ENCODE peak calls at places on chromosomes 3 and 15, in seven cellular contexts. J is lower lobe of right lung, R is prostate gland, A is tibial artery, E is upper lobe of left lung, D is heart right ventricle, I is cardiac muscle cell. S is an unnamed sample.

GRCh38 chr3:11603628-11604027 is 40.1 kb downstream of the VGLL4 start:
- DNase-seq in J (no peak), R (no peak), A (peak; percentile 88), E (no peak), D (peak; percentile 61), I (peak; percentile 92), S (no peak)

GRCh38 chr3:188047536-188047935 is 106.4 kb upstream of the LPP start:
- DNase-seq in J (no peak), R (no peak), A (no peak), E (no peak), D (no peak), I (no peak), S (no peak)

GRCh38 chr15:69265347-69265955 is 33.3 kb upstream of the PAQR5 start:
- DNase-seq in J (no peak), R (no peak), A (no peak), E (no peak), D (no peak), I (peak; percentile 49), S (no peak)

GRCh38 chr3:172287811-172288477 is 160.3 kb downstream of the GHSR start:
- DNase-seq in J (no peak), R (no peak), A (no peak), E (no peak), D (no peak), I (no peak), S (no peak)

GRCh38 chr15:45522179-45522930 is at the start of gene SLC30A4:
- DNase-seq in J (peak; percentile 75), R (peak; percentile 82), A (peak; percentile 54), E (peak; percentile 95), D (peak; percentile 54), I (peak; percentile 78), S (peak; percentile 39)

GRCh38 chr3:115912372-115912771 is 289.1 kb downstream of the GAP43 start:
- DNase-seq in J (no peak), R (no peak), A (peak; percentile 27), E (no peak), D (peak; percentile 7), I (peak; percentile 43), S (no peak)

GRCh38 chr3:53545365-53546031 is 51.1 kb downstream of the CACNA1D start:
- DNase-seq in J (no peak), R (no peak), A (no peak), E (no peak), D (no peak), I (no peak), S (no peak)

GRCh38 chr15:100256985-100257650 is 84.7 kb downstream of the ADAMTS17 start:
- DNase-seq in J (no peak), R (no peak), A (no peak), E (no peak), D (no peak), I (no peak), S (no peak)

GRCh38 chr3:172958565-172958964 is 182.5 kb downstream of the SPATA16 start:
- DNase-seq in J (no peak), R (no peak), A (no peak), E (no peak), D (no peak), I (no peak), S (no peak)

GRCh38 chr3:157188391-157188790 is 28.4 kb upstream of the CCNL1 start:
- DNase-seq in J (no peak), R (no peak), A (no peak), E (no peak), D (no peak), I (no peak), S (no peak)

GRCh38 chr3:157180262-157180661 is 20.3 kb upstream of the CCNL1 start:
- DNase-seq in J (no peak), R (no peak), A (no peak), E (no peak), D (no peak), I (no peak), S (no peak)

GRCh38 chr3:157179365-157179803 is 19.4 kb upstream of the CCNL1 start:
- DNase-seq in J (no peak), R (no peak), A (no peak), E (no peak), D (no peak), I (no peak), S (no peak)

GRCh38 chr3:157182879-157183278 is 22.9 kb upstream of the CCNL1 start:
- DNase-seq in J (no peak), R (no peak), A (no peak), E (no peak), D (no peak), I (peak; percentile 6), S (no peak)
- H3K9me3 ChIP-seq in J (peaks cover 2% of the 10 kb centered on the region), R (no peaks in the 10 kb centered on the region), A (no peaks in the 10 kb centered on the region), E (no peaks in the 10 kb centered on the region), D (no peaks in the 10 kb centered on the region), I (no peaks in the 10 kb centered on the region), S (peaks cover 9% of the 10 kb centered on the region)

DNA sequence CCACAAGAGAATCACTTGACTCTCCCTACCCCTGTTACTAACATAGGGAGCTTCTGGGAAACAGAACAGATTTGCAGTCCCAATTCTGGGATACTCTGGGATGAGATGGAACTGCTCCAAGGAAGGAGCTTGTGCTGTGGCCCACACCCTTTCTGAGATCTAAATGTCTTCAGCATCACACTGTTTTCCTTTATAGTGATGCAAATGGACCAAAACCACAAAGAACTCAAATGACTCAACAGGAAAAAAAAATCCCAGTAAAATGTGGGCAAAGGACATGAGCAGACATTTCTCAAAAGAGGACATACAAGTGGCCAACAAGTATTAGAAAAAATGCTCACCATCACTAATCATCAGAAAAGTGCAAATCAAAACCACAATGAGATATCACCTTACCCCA is 155.6 kb downstream of the NECTIN3 start:
- DNase-seq in J (no peak), R (no peak), A (no peak), E (no peak), D (no peak), I (peak; percentile 29), S (no peak)
- H3K9me3 ChIP-seq in J (no peaks in the 10 kb centered on the region), R (no peaks in the 10 kb centered on the region), A (no peaks in the 10 kb centered on the region), E (no peaks in the 10 kb centered on the region), D (no peaks in the 10 kb centered on the region), I (no peaks in the 10 kb centered on the region), S (no peaks in the 10 kb centered on the region)

GRCh38 chr3:140731440-140732119 is 53.7 kb downstream of the TRIM42 start:
- DNase-seq in J (no peak), R (no peak), A (no peak), E (no peak), D (no peak), I (no peak), S (no peak)
- H3K9me3 ChIP-seq in J (no peaks in the 10 kb centered on the region), R (no peaks in the 10 kb centered on the region), A (no peaks in the 10 kb centered on the region), E (no peaks in the 10 kb centered on the region), D (no peaks in the 10 kb centered on the region), I (no peaks in the 10 kb centered on the region), S (no peaks in the 10 kb centered on the region)

GRCh38 chr3:13902648-13903238 is 22.9 kb upstream of the WNT7A start:
- DNase-seq in J (no peak), R (no peak), A (no peak), E (no peak), D (no peak), I (no peak), S (no peak)

GRCh38 chr3:13896473-13897154 is 16.7 kb upstream of the WNT7A start:
- DNase-seq in J (no peak), R (peak; percentile 81), A (peak; percentile 55), E (no peak), D (peak; percentile 63), I (peak; percentile 78), S (peak; percentile 40)

GRCh38 chr3:13901935-13902584 is 22.2 kb upstream of the WNT7A start:
- DNase-seq in J (no peak), R (no peak), A (no peak), E (no peak), D (no peak), I (no peak), S (no peak)
- H3K9me3 ChIP-seq in J (peaks cover 64% of the 10 kb centered on the region), R (no peaks in the 10 kb centered on the region), A (peaks cover 3% of the 10 kb centered on the region), E (peaks cover 70% of the 10 kb centered on the region), D (peaks cover 70% of the 10 kb centered on the region), I (peaks cover 5% of the 10 kb centered on the region), S (peaks cover 20% of the 10 kb centered on the region)

DNA sequence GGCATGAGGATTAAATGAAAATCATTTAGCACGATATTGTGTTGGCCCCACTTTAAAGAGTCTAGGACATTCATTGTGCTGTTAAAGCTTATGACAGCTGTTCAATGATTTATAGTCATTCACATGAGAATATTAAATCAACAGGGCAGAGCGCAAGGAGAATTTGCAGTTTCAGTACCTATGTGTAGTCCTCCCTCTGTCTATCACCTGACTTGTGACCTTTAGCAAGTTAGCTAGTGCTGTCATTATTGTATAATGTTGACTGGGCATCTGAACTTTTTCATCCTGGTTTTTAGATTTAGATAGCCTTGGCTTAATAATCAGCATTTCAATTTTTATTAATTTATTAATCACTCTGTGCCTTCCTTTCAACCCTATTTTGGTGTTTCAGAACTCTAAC is 46.6 kb downstream of the BLM start:
- DNase-seq in J (no peak), R (no peak), A (no peak), E (no peak), D (no peak), I (no peak), S (no peak)
- H3K9me3 ChIP-seq in J (no peaks in the 10 kb centered on the region), R (no peaks in the 10 kb centered on the region), A (no peaks in the 10 kb centered on the region), E (no peaks in the 10 kb centered on the region), D (no peaks in the 10 kb centered on the region), I (no peaks in the 10 kb centered on the region), S (no peaks in the 10 kb centered on the region)

DNA sequence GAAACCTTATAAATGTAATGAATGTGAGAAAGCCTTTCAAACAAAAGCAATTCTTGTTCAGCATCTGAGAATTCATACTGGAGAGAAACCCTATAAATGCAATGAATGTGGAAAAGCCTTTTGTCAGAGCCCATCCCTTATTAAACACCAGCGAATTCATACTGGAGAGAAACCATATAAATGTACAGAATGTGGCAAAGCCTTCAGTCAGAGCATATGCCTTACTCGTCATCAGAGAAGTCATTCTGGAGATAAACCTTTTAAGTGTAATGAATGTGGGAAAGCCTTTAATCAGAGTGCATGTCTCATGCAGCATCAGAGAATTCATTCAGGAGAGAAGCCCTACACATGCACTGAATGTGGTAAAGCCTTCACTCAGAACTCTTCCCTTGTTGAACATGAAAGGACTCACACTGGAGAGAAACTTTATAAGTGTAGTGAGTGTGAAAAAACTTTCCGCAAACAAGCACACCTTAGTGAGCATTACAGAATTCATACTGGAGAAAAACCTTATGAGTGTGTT is 5.3 kb downstream of the ZNF501 start:
- DNase-seq in J (no peak), R (no peak), A (no peak), E (no peak), D (no peak), I (no peak), S (no peak)
- H3K9me3 ChIP-seq in J (peaks cover 94% of the 10 kb centered on the region), R (no peaks in the 10 kb centered on the region), A (peaks cover 12% of the 10 kb centered on the region), E (peaks cover 96% of the 10 kb centered on the region), D (peaks cover 96% of the 10 kb centered on the region), I (no peaks in the 10 kb centered on the region), S (peaks cover 37% of the 10 kb centered on the region)

S was measured in T-helper 17 cell.